ENCODE peak calls at places on chromosomes 11 and 22, in four cellular contexts. Z is astrocyte of the hippocampus, V is HT1080, R is AG09309. L is an unnamed sample.

GRCh38 chr11:128488471-128488870 is 98.9 kb downstream of the ETS1 start:
- DNase-seq in Z (peak), R (peak), V (peak), L (peak)

GRCh38 chr11:60165538-60165937 is 17.3 kb downstream of the MS4A6A start:
- DNase-seq in R (no peak), Z (no peak), V (no peak), L (no peak)

GRCh38 chr11:117334896-117335295 is 7.2 kb downstream of the CEP164 start:
- DNase-seq in Z (no peak), R (no peak), V (no peak), L (no peak)

GRCh38 chr11:84236436-84236835 is 950.3 kb upstream of the CCDC90B start:
- DNase-seq in R (no peak), Z (no peak), V (no peak), L (no peak)

GRCh38 chr11:72226701-72227100 is 2.1 kb downstream of the INPPL1 start:
- DNase-seq in V (no peak), Z (no peak), R (no peak), L (no peak)

GRCh38 chr11:69819541-69820070 is 390 bp upstream of the FGF3 start:
- DNase-seq in Z (peak), V (no peak), R (no peak), L (no peak)

GRCh38 chr11:70527046-70527395 is 128.7 kb downstream of the CTTN start:
- DNase-seq in Z (no peak), R (no peak), V (no peak), L (no peak)

GRCh38 chr22:45223304-45224117 is 17.2 kb downstream of the KIAA0930 start:
- DNase-seq in V (no peak), R (no peak), Z (no peak), L (no peak)

GRCh38 chr11:96013459-96014213 is 89.7 kb upstream of the MTMR2 start:
- DNase-seq in Z (no peak), R (no peak), V (no peak), L (no peak)

GRCh38 chr11:111776398-111777093 is 10.4 kb upstream of the PPP2R1B start:
- DNase-seq in R (no peak), V (no peak), Z (no peak), L (no peak)

GRCh38 chr11:102552447-102553200 is 22.1 kb upstream of the MMP7 start:
- DNase-seq in Z (peak), V (peak), R (peak), L (peak)

GRCh38 chr11:83284501-83285051 is 1.6 kb downstream of the CCDC90B start:
- DNase-seq in R (no peak), Z (peak), V (peak), L (no peak)

GRCh38 chr22:27881404-27881803 is 37.7 kb downstream of the PITPNB start:
- DNase-seq in R (no peak), V (no peak), Z (peak), L (peak)

GRCh38 chr22:32837803-32838202 is 36.3 kb downstream of the TIMP3 start:
- DNase-seq in R (no peak), V (no peak), Z (no peak), L (no peak)

GRCh38 chr22:19522190-19522880 is 1.9 kb downstream of the CLDN5 start:
- DNase-seq in V (no peak), Z (no peak), R (no peak), L (no peak)

GRCh38 chr11:2587976-2588748 is 111.6 kb downstream of the KCNQ1OT1 start:
- DNase-seq in V (no peak), R (no peak), Z (no peak), L (no peak)

GRCh38 chr11:33652001-33652400 is 48.6 kb downstream of the C11orf91 start:
- DNase-seq in V (no peak), R (no peak), Z (peak), L (no peak)

GRCh38 chr22:44880588-44881245 is 128.3 kb downstream of the ARHGAP8 start:
- DNase-seq in Z (no peak), R (no peak), V (no peak), L (no peak)

GRCh38 chr11:29243616-29244015 is 773.2 kb downstream of the KCNA4 start:
- DNase-seq in V (no peak), R (no peak), Z (no peak), L (no peak)

GRCh38 chr11:32099516-32099915 is 8.6 kb downstream of the RCN1 start:
- DNase-seq in V (no peak), R (no peak), Z (no peak), L (no peak)

GRCh38 chr11:2929880-2930704 is 872 bp upstream of the PHLDA2 start:
- DNase-seq in V (peak), Z (peak), R (no peak), L (peak)

GRCh38 chr11:1854949-1855885 is 2.3 kb downstream of the LSP1 start:
- DNase-seq in Z (no peak), V (no peak), R (no peak), L (no peak)

GRCh38 chr11:13008625-13009475 is at the start of gene RASSF10:
- DNase-seq in R (no peak), V (peak), Z (peak), L (peak)

GRCh38 chr11:37571248-37571647 is 973.2 kb upstream of the RAG2 start:
- DNase-seq in Z (no peak), R (no peak), V (no peak), L (no peak)

GRCh38 chr11:128615076-128615475 is 27.7 kb upstream of the ETS1 start:
- DNase-seq in V (no peak), R (no peak), Z (no peak), L (no peak)

GRCh38 chr11:104127828-104128227 is 36.1 kb downstream of the PDGFD start:
- DNase-seq in V (peak), R (no peak), Z (peak), L (no peak)

GRCh38 chr11:130858215-130858614 is 58.1 kb downstream of the SNX19 start:
- DNase-seq in V (peak), Z (no peak), R (no peak), L (no peak)

GRCh38 chr11:10622957-10623787 is 54.7 kb upstream of the LYVE1 start:
- DNase-seq in Z (no peak), V (peak), R (no peak), L (no peak)

GRCh38 chr11:38191101-38191500 is 1593.1 kb upstream of the RAG2 start:
- DNase-seq in V (no peak), Z (no peak), R (no peak), L (no peak)

GRCh38 chr11:65630215-65630614 is 7.7 kb upstream of the SIPA1 start:
- DNase-seq in R (no peak), V (no peak), Z (no peak), L (no peak)

GRCh38 chr11:2860636-2861035 is 24.9 kb downstream of the CDKN1C start:
- DNase-seq in V (peak), Z (peak), R (no peak), L (peak)

GRCh38 chr22:25359601-25360261 is 140.3 kb downstream of the CRYBB2 start:
- DNase-seq in R (no peak), Z (no peak), V (no peak), L (no peak)

GRCh38 chr11:116219171-116219635 is 553.6 kb downstream of the BUD13 start:
- DNase-seq in V (no peak), R (no peak), Z (peak), L (no peak)

L was measured in astrocyte of the spinal cord.